ENCODE peak calls at places on chromosomes 16 and 17, in eight cellular contexts. K is fibroblast of the conjunctiva; Z is activated T-helper 1 cell treated with anti-CD3 and anti-CD28 coated beads, Interleukin-2, amount 50 U/mL, for 16 hours; V is GOT3; O is HEK293T; G is activated CD8-positive, alpha-beta memory T cell treated with anti-CD3 and anti-CD28 coated beads, Interleukin-2, amount 50 U/mL, for 4 hours; E is HTR-8/SVneo; F is left ventricle myocardium inferior. R is an unnamed sample.

GRCh38 chr17:77419547-77420475 is 279.0 kb downstream of the SEC14L1 start:
- DNase-seq in O (peak), Z (no peak), K (no peak), G (no peak), E (peak), V (no peak), F (no peak), R (no peak)

GRCh38 chr17:51676691-51677487 is 416.5 kb downstream of the UTP18 start:
- DNase-seq in G (no peak), F (no peak), Z (no peak), K (no peak), O (no peak), E (no peak), V (no peak), R (no peak)

GRCh38 chr17:74524751-74525725 is 6.2 kb downstream of the CD300LB start:
- DNase-seq in F (no peak), V (no peak), G (no peak), O (peak), Z (no peak), E (no peak), K (no peak), R (no peak)

GRCh38 chr17:67227488-67227887 is 17.5 kb downstream of the HELZ start:
- DNase-seq in O (no peak), E (no peak), Z (no peak), F (no peak), V (no peak), G (no peak), K (no peak), R (no peak)

GRCh38 chr17:44940768-44941167 is 6.8 kb downstream of the KIF18B start:
- DNase-seq in F (no peak), G (no peak), E (no peak), K (no peak), V (no peak), Z (no peak), O (no peak), R (no peak)

GRCh38 chr16:24499193-24499814 is 40.1 kb upstream of the RBBP6 start:
- DNase-seq in K (no peak), O (peak), G (no peak), F (no peak), V (no peak), E (peak), Z (no peak), R (no peak)

GRCh38 chr17:48627625-48628510 is 1.7 kb upstream of the HOXB9 start:
- DNase-seq in Z (no peak), G (no peak), O (no peak), K (no peak), F (no peak), V (no peak), E (no peak), R (no peak)

GRCh38 chr16:85324506-85324905 is 212.2 kb upstream of the CIBAR2 start:
- DNase-seq in K (no peak), O (no peak), E (no peak), Z (no peak), G (no peak), F (no peak), V (no peak), R (no peak)

GRCh38 chr17:32527146-32527545 is 40.4 kb downstream of the CDK5R1 start:
- DNase-seq in Z (no peak), G (no peak), F (no peak), V (no peak), K (no peak), O (no peak), E (no peak), R (no peak)

GRCh38 chr17:77110006-77110374 is 30.8 kb upstream of the SEC14L1 start:
- DNase-seq in F (no peak), K (no peak), V (no peak), O (no peak), Z (no peak), G (no peak), E (no peak), R (no peak)

GRCh38 chr16:60127196-60127595 is 1393.1 kb upstream of the GOT2 start:
- DNase-seq in Z (no peak), V (no peak), K (no peak), F (no peak), G (no peak), O (no peak), E (no peak), R (no peak)

GRCh38 chr17:10870651-10871050 is 32.8 kb upstream of the PIRT start:
- DNase-seq in F (no peak), Z (no peak), E (no peak), O (no peak), V (no peak), K (no peak), G (no peak), R (no peak)

GRCh38 chr16:17238285-17239028 is 232.3 kb downstream of the XYLT1 start:
- DNase-seq in G (no peak), Z (no peak), O (no peak), K (peak), E (no peak), V (no peak), F (no peak), R (no peak)

GRCh38 chr17:16935786-16936185 is 36.1 kb downstream of the TNFRSF13B start:
- DNase-seq in G (no peak), V (no peak), K (no peak), Z (no peak), F (peak), E (no peak), O (no peak), R (no peak)

GRCh38 chr17:82551779-82552457 is 32.4 kb downstream of the FOXK2 start:
- DNase-seq in G (peak), Z (peak), V (no peak), E (peak), O (peak), K (peak), F (peak), R (peak)

GRCh38 chr17:61485067-61485775 is 33.0 kb downstream of the TBX4 start:
- DNase-seq in E (no peak), Z (no peak), K (no peak), G (no peak), V (no peak), F (no peak), O (no peak), R (no peak)

GRCh38 chr17:1649116-1649843 is 386 bp downstream of the RILP start:
- DNase-seq in G (peak), K (peak), Z (peak), F (peak), O (peak), E (peak), V (peak), R (peak)

R was measured in central memory CD8-positive, alpha-beta T cell.